ENCODE peak calls at places on chromosomes 3 and 15, in five cellular contexts. E, V, R, U and H are unnamed samples.

GRCh38 chr3:46935168-46935858 is 41.2 kb downstream of the CCDC12 start:
- DNase-seq in E (no peak), V (peak; percentile 92), R (no peak), U (peak; percentile 64), H (no peak)

GRCh38 chr3:43285644-43286043 is 696 bp upstream of the SNRK start:
- DNase-seq in E (peak; percentile 56), V (no peak), R (no peak), U (peak; percentile 23), H (no peak)

GRCh38 chr15:39908186-39908585 is 11.9 kb downstream of the GPR176 start:
- DNase-seq in E (no peak), V (no peak), R (no peak), U (peak; percentile 37), H (no peak)

GRCh38 chr3:88033806-88034205 is 25.0 kb downstream of the CGGBP1 start:
- DNase-seq in E (no peak), V (no peak), R (no peak), U (no peak), H (no peak)

GRCh38 chr3:197522183-197522715 is 33.5 kb downstream of the BDH1 start:
- DNase-seq in E (no peak), V (no peak), R (no peak), U (no peak), H (no peak)

GRCh38 chr15:85582076-85582718 is 201.8 kb downstream of the AKAP13 start:
- DNase-seq in E (no peak), V (no peak), R (peak; percentile 34), U (no peak), H (no peak)

GRCh38 chr15:84817461-84818081 is 415 bp downstream of the ALPK3 start:
- DNase-seq in E (peak; percentile 76), V (no peak), R (no peak), U (peak; percentile 48), H (no peak)

GRCh38 chr3:77620009-77620408 is 580.1 kb downstream of the ROBO2 start:
- DNase-seq in E (no peak), V (no peak), R (no peak), U (no peak), H (no peak)

GRCh38 chr3:34015204-34016142 is 217.0 kb downstream of the PDCD6IP start:
- DNase-seq in E (peak; percentile 58), V (peak; percentile 52), R (no peak), U (no peak), H (no peak)

GRCh38 chr3:64440498-64440897 is 215.2 kb upstream of the PRICKLE2 start:
- DNase-seq in E (no peak), V (no peak), R (no peak), U (no peak), H (no peak)

GRCh38 chr15:33242165-33242564 is 47.7 kb upstream of the FMN1 start:
- DNase-seq in E (no peak), V (peak; percentile 10), R (no peak), U (peak; percentile 7), H (no peak)

GRCh38 chr3:53253707-53254106 is 2.1 kb downstream of the TKT start:
- DNase-seq in E (no peak), V (no peak), R (no peak), U (no peak), H (no peak)

GRCh38 chr3:53254190-53254809 is 1.5 kb downstream of the TKT start:
- DNase-seq in E (no peak), V (no peak), R (no peak), U (no peak), H (peak; percentile 48)

GRCh38 chr3:53255775-53256703 is at the start of gene TKT:
- DNase-seq in E (peak; percentile 80), V (peak; percentile 63), R (peak; percentile 26), U (peak; percentile 99), H (peak; percentile 87)

GRCh38 chr3:53255360-53255774 is 455 bp downstream of the TKT start:
- DNase-seq in E (no peak), V (no peak), R (no peak), U (no peak), H (peak; percentile 49)

GRCh38 chr3:53254810-53255359 is 937 bp downstream of the TKT start:
- DNase-seq in E (peak; percentile 72), V (no peak), R (peak; percentile 15), U (peak; percentile 76), H (peak; percentile 65)
- TF ChIP-seq GABPA in E (peak; percentile 55), V (no peak), R (no peak), U (no peak), H (no peak)

DNA sequence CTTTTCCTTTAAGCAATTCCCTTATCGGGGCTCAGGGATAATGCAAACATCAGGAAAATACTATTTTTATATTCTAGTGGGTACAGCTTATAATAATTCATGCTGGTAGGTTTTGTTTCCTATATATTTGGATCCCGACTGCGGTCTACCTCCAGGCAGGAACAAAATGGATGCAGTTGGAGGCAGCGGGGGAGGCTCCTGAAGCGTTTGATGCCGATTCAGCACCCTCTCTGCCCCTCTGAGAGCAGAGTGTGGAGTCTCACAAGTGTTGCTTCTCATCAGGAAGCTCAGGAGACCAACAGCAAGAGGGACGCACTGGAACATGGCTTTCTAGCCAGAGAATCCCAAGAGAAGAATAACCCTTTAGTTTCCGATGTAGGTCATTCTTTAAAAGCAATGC is 104.9 kb downstream of the RORA start:
- DNase-seq in E (no peak), V (no peak), R (no peak), U (no peak), H (no peak)
- TF ChIP-seq GABPA in E (no peak), V (no peak), R (no peak), U (no peak), H (no peak)

GRCh38 chr15:57873564-57874209 is 167.2 kb downstream of the POLR2M start:
- DNase-seq in E (no peak), V (no peak), R (no peak), U (no peak), H (no peak)
- TF ChIP-seq GABPA in E (no peak), V (no peak), R (no peak), U (no peak), H (no peak)

DNA sequence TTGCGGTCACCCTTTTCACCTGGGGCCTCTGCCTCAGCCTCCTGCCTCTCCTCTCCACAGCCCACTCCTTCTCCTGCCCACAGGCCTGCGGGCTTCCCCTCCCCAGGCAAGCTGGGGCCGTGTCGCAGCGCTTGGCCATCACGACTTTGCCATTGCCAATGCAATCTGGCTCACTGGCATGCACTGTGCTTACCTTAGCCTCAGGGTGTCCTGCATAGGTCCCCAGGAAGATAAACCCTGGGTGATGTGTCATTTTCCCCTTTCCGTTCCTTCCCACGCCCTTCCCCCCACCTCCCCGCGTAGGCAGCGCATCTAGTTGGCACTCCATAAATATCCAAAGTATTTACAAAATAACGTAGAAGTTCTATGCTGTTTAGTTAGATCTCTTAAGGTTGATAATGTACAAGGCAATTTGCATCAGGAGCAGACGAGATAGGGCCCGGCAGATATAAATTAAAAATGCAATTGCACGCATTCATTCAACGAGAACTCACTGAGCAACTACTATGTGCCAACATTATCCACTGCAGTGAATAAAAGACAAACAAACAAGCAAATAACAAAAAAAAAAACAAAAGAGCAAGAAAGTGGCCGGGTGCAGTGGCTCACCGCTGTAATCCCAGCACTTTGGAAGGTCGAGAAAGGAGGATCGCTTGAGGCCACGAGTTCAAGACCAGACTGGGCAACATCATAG is 973 bp upstream of the COPG1 start:
- DNase-seq in E (no peak), V (no peak), R (no peak), U (no peak), H (no peak)
- TF ChIP-seq GABPA in E (no peak), V (no peak), R (no peak), U (no peak), H (no peak)

GRCh38 chr3:169813757-169814517 is 1.2 kb upstream of the LRRC34 start:
- DNase-seq in E (peak; percentile 68), V (peak; percentile 33), R (peak; percentile 83), U (no peak), H (peak; percentile 69)
- TF ChIP-seq GABPA in E (no peak), V (no peak), R (no peak), U (no peak), H (no peak)

GRCh38 chr3:116663161-116663885 is 46.3 kb upstream of the TUSC7 start:
- DNase-seq in E (no peak), V (no peak), R (no peak), U (peak; percentile 8), H (no peak)
- TF ChIP-seq GABPA in E (no peak), V (no peak), R (no peak), U (no peak), H (no peak)

GRCh38 chr3:13406200-13406599 is 13.9 kb downstream of the NUP210 start:
- DNase-seq in E (no peak), V (no peak), R (no peak), U (no peak), H (no peak)
- TF ChIP-seq GABPA in E (no peak), V (no peak), R (no peak), U (no peak), H (no peak)

GRCh38 chr15:63473749-63473998 is 30.7 kb upstream of the USP3 start:
- DNase-seq in E (no peak), V (no peak), R (no peak), U (no peak), H (no peak)

GRCh38 chr15:63469190-63469589 is 35.2 kb upstream of the USP3 start:
- DNase-seq in E (no peak), V (no peak), R (no peak), U (no peak), H (no peak)

GRCh38 chr15:63466378-63467192 is 37.8 kb upstream of the USP3 start:
- DNase-seq in E (peak; percentile 55), V (peak; percentile 66), R (no peak), U (peak; percentile 72), H (peak; percentile 72)

GRCh38 chr15:63473007-63473748 is 31.2 kb upstream of the USP3 start:
- DNase-seq in E (no peak), V (peak; percentile 85), R (peak; percentile 94), U (no peak), H (no peak)

GRCh38 chr15:63469984-63470383 is 34.4 kb upstream of the USP3 start:
- DNase-seq in E (no peak), V (no peak), R (no peak), U (no peak), H (no peak)
- TF ChIP-seq GABPA in E (no peak), V (no peak), R (no peak), U (no peak), H (no peak)